ENCODE peak calls at places on chromosomes 12 and 14, in eight cellular contexts. One of them, this sample, is unnamed.

GRCh38 chr12:124094733-124095132 is 121.7 kb downstream of the ZNF664 start:
- DNase-seq in HFF-Myc: no peak
- DNase-seq in adipocyte: no peak
- DNase-seq in fibroblast of pulmonary artery: no peak
- DNase-seq in CD4-positive, alpha-beta memory T cell: no peak
- DNase-seq in astrocyte of the spinal cord: no peak
- DNase-seq in pancreas: no peak
- DNase-seq in AG10803: no peak
- DNase-seq in this sample: no peak

GRCh38 chr14:76203086-76204001 is 51.6 kb downstream of the GPATCH2L start:
- DNase-seq in HFF-Myc: peak; percentile 74
- DNase-seq in adipocyte: peak; percentile 34
- DNase-seq in fibroblast of pulmonary artery: peak; percentile 88
- DNase-seq in CD4-positive, alpha-beta memory T cell: no peak
- DNase-seq in astrocyte of the spinal cord: peak; percentile 95
- DNase-seq in pancreas: no peak
- DNase-seq in AG10803: peak; percentile 71
- DNase-seq in this sample: peak; percentile 65

GRCh38 chr12:50751921-50752721 is 11.8 kb upstream of the ATF1 start:
- DNase-seq in HFF-Myc: no peak
- DNase-seq in adipocyte: no peak
- DNase-seq in fibroblast of pulmonary artery: no peak
- DNase-seq in CD4-positive, alpha-beta memory T cell: no peak
- DNase-seq in astrocyte of the spinal cord: peak; percentile 16
- DNase-seq in pancreas: no peak
- DNase-seq in AG10803: no peak
- DNase-seq in this sample: no peak

GRCh38 chr12:98235301-98235700 is 280.1 kb upstream of the TMPO start:
- DNase-seq in HFF-Myc: no peak
- DNase-seq in adipocyte: no peak
- DNase-seq in fibroblast of pulmonary artery: no peak
- DNase-seq in CD4-positive, alpha-beta memory T cell: no peak
- DNase-seq in astrocyte of the spinal cord: no peak
- DNase-seq in pancreas: no peak
- DNase-seq in AG10803: no peak
- DNase-seq in this sample: no peak

GRCh38 chr14:60777856-60778578 is 43.5 kb downstream of the MNAT1 start:
- DNase-seq in HFF-Myc: peak; percentile 37
- DNase-seq in adipocyte: peak; percentile 83
- DNase-seq in fibroblast of pulmonary artery: peak; percentile 65
- DNase-seq in CD4-positive, alpha-beta memory T cell: no peak
- DNase-seq in astrocyte of the spinal cord: peak; percentile 90
- DNase-seq in pancreas: no peak
- DNase-seq in AG10803: peak; percentile 94
- DNase-seq in this sample: peak; percentile 89

GRCh38 chr12:124568431-124569374 is 1.3 kb upstream of the NCOR2 start:
- DNase-seq in HFF-Myc: peak; percentile 87
- DNase-seq in adipocyte: peak; percentile 92
- DNase-seq in fibroblast of pulmonary artery: peak; percentile 94
- DNase-seq in CD4-positive, alpha-beta memory T cell: no peak
- DNase-seq in astrocyte of the spinal cord: peak; percentile 98
- DNase-seq in pancreas: no peak
- DNase-seq in AG10803: peak; percentile 96
- DNase-seq in this sample: peak; percentile 83

GRCh38 chr14:64654072-64654899 is 49.9 kb upstream of the PLEKHG3 start:
- DNase-seq in HFF-Myc: no peak
- DNase-seq in adipocyte: peak; percentile 79
- DNase-seq in fibroblast of pulmonary artery: peak; percentile 72
- DNase-seq in CD4-positive, alpha-beta memory T cell: no peak
- DNase-seq in astrocyte of the spinal cord: peak; percentile 94
- DNase-seq in pancreas: no peak
- DNase-seq in AG10803: peak; percentile 92
- DNase-seq in this sample: peak; percentile 85

GRCh38 chr12:27244680-27245005 is 557 bp downstream of the STK38L start:
- DNase-seq in HFF-Myc: no peak
- DNase-seq in adipocyte: no peak
- DNase-seq in fibroblast of pulmonary artery: peak; percentile 61
- DNase-seq in CD4-positive, alpha-beta memory T cell: no peak
- DNase-seq in astrocyte of the spinal cord: peak; percentile 38
- DNase-seq in pancreas: no peak
- DNase-seq in AG10803: peak; percentile 55
- DNase-seq in this sample: no peak

GRCh38 chr12:18752280-18752920 is 14.5 kb downstream of the CAPZA3 start:
- DNase-seq in HFF-Myc: peak; percentile 20
- DNase-seq in adipocyte: peak; percentile 52
- DNase-seq in fibroblast of pulmonary artery: peak; percentile 90
- DNase-seq in CD4-positive, alpha-beta memory T cell: no peak
- DNase-seq in astrocyte of the spinal cord: peak; percentile 64
- DNase-seq in pancreas: no peak
- DNase-seq in AG10803: peak; percentile 98
- DNase-seq in this sample: peak; percentile 75

GRCh38 chr14:95389471-95390011 is 69.8 kb upstream of the CLMN start:
- DNase-seq in HFF-Myc: peak; percentile 5
- DNase-seq in adipocyte: no peak
- DNase-seq in fibroblast of pulmonary artery: peak; percentile 73
- DNase-seq in CD4-positive, alpha-beta memory T cell: no peak
- DNase-seq in astrocyte of the spinal cord: peak; percentile 35
- DNase-seq in pancreas: peak; percentile 36
- DNase-seq in AG10803: no peak
- DNase-seq in this sample: peak; percentile 41

GRCh38 chr12:28104893-28105864 is 85.1 kb upstream of the CCDC91 start:
- DNase-seq in HFF-Myc: no peak
- DNase-seq in adipocyte: no peak
- DNase-seq in fibroblast of pulmonary artery: no peak
- DNase-seq in CD4-positive, alpha-beta memory T cell: no peak
- DNase-seq in astrocyte of the spinal cord: no peak
- DNase-seq in pancreas: no peak
- DNase-seq in AG10803: no peak
- DNase-seq in this sample: no peak

GRCh38 chr14:76501156-76501555 is 125.2 kb downstream of the ESRRB start:
- DNase-seq in HFF-Myc: no peak
- DNase-seq in adipocyte: no peak
- DNase-seq in fibroblast of pulmonary artery: no peak
- DNase-seq in CD4-positive, alpha-beta memory T cell: no peak
- DNase-seq in astrocyte of the spinal cord: no peak
- DNase-seq in pancreas: no peak
- DNase-seq in AG10803: no peak
- DNase-seq in this sample: no peak

GRCh38 chr14:71883094-71883493 is 49.1 kb upstream of the RGS6 start:
- DNase-seq in HFF-Myc: no peak
- DNase-seq in adipocyte: no peak
- DNase-seq in fibroblast of pulmonary artery: no peak
- DNase-seq in CD4-positive, alpha-beta memory T cell: no peak
- DNase-seq in astrocyte of the spinal cord: no peak
- DNase-seq in pancreas: no peak
- DNase-seq in AG10803: no peak
- DNase-seq in this sample: no peak

GRCh38 chr14:21014761-21015190 is 10.1 kb downstream of the NDRG2 start:
- DNase-seq in HFF-Myc: peak; percentile 68
- DNase-seq in adipocyte: peak; percentile 95
- DNase-seq in fibroblast of pulmonary artery: peak; percentile 92
- DNase-seq in CD4-positive, alpha-beta memory T cell: peak; percentile 75
- DNase-seq in astrocyte of the spinal cord: peak; percentile 82
- DNase-seq in pancreas: peak; percentile 90
- DNase-seq in AG10803: peak; percentile 80
- DNase-seq in this sample: peak; percentile 90

GRCh38 chr14:89185919-89186849 is 230.8 kb downstream of the FOXN3 start:
- DNase-seq in HFF-Myc: peak; percentile 46
- DNase-seq in adipocyte: peak; percentile 36
- DNase-seq in fibroblast of pulmonary artery: peak; percentile 63
- DNase-seq in CD4-positive, alpha-beta memory T cell: no peak
- DNase-seq in astrocyte of the spinal cord: peak; percentile 61
- DNase-seq in pancreas: no peak
- DNase-seq in AG10803: peak; percentile 48
- DNase-seq in this sample: peak; percentile 35

GRCh38 chr12:88144037-88144436 is 1.9 kb downstream of the TMTC3 start:
- DNase-seq in HFF-Myc: no peak
- DNase-seq in adipocyte: no peak
- DNase-seq in fibroblast of pulmonary artery: no peak
- DNase-seq in CD4-positive, alpha-beta memory T cell: no peak
- DNase-seq in astrocyte of the spinal cord: no peak
- DNase-seq in pancreas: no peak
- DNase-seq in AG10803: no peak
- DNase-seq in this sample: no peak

GRCh38 chr12:6326316-6326959 is 15.4 kb downstream of the TNFRSF1A start:
- DNase-seq in HFF-Myc: no peak
- DNase-seq in adipocyte: no peak
- DNase-seq in fibroblast of pulmonary artery: peak; percentile 68
- DNase-seq in CD4-positive, alpha-beta memory T cell: no peak
- DNase-seq in astrocyte of the spinal cord: peak; percentile 59
- DNase-seq in pancreas: no peak
- DNase-seq in AG10803: peak; percentile 71
- DNase-seq in this sample: peak; percentile 75

GRCh38 chr12:88895634-88896033 is 315.4 kb upstream of the KITLG start:
- DNase-seq in HFF-Myc: peak; percentile 26
- DNase-seq in adipocyte: no peak
- DNase-seq in fibroblast of pulmonary artery: no peak
- DNase-seq in CD4-positive, alpha-beta memory T cell: no peak
- DNase-seq in astrocyte of the spinal cord: no peak
- DNase-seq in pancreas: no peak
- DNase-seq in AG10803: no peak
- DNase-seq in this sample: no peak

GRCh38 chr14:66493750-66494149 is 7.6 kb downstream of the CCDC196 start:
- DNase-seq in HFF-Myc: no peak
- DNase-seq in adipocyte: no peak
- DNase-seq in fibroblast of pulmonary artery: no peak
- DNase-seq in CD4-positive, alpha-beta memory T cell: no peak
- DNase-seq in astrocyte of the spinal cord: no peak
- DNase-seq in pancreas: no peak
- DNase-seq in AG10803: no peak
- DNase-seq in this sample: no peak

GRCh38 chr14:66496911-66497310 is 10.7 kb downstream of the CCDC196 start:
- DNase-seq in HFF-Myc: no peak
- DNase-seq in adipocyte: no peak
- DNase-seq in fibroblast of pulmonary artery: no peak
- DNase-seq in CD4-positive, alpha-beta memory T cell: no peak
- DNase-seq in astrocyte of the spinal cord: no peak
- DNase-seq in pancreas: no peak
- DNase-seq in AG10803: no peak
- DNase-seq in this sample: no peak

GRCh38 chr14:66496188-66496807 is 10.1 kb downstream of the CCDC196 start:
- DNase-seq in HFF-Myc: no peak
- DNase-seq in adipocyte: no peak
- DNase-seq in fibroblast of pulmonary artery: no peak
- DNase-seq in CD4-positive, alpha-beta memory T cell: no peak
- DNase-seq in astrocyte of the spinal cord: peak; percentile 14
- DNase-seq in pancreas: peak; percentile 32
- DNase-seq in AG10803: no peak
- DNase-seq in this sample: no peak

GRCh38 chr14:66490143-66491111 is 4.3 kb downstream of the CCDC196 start:
- DNase-seq in HFF-Myc: no peak
- DNase-seq in adipocyte: no peak
- DNase-seq in fibroblast of pulmonary artery: no peak
- DNase-seq in CD4-positive, alpha-beta memory T cell: no peak
- DNase-seq in astrocyte of the spinal cord: no peak
- DNase-seq in pancreas: no peak
- DNase-seq in AG10803: no peak
- DNase-seq in this sample: no peak

GRCh38 chr14:66495214-66496098 is 9.3 kb downstream of the CCDC196 start:
- DNase-seq in HFF-Myc: peak; percentile 47
- DNase-seq in adipocyte: peak; percentile 83
- DNase-seq in fibroblast of pulmonary artery: peak; percentile 85
- DNase-seq in CD4-positive, alpha-beta memory T cell: peak; percentile 41
- DNase-seq in astrocyte of the spinal cord: peak; percentile 80
- DNase-seq in pancreas: peak; percentile 53
- DNase-seq in AG10803: peak; percentile 75
- DNase-seq in this sample: peak; percentile 82
- H3K4me3 ChIP-seq in HFF-Myc: no peak overlapping the region
- H3K4me3 ChIP-seq in adipocyte: peak overlapping the region; percentile 63
- H3K4me3 ChIP-seq in fibroblast of pulmonary artery: no peak overlapping the region
- H3K4me3 ChIP-seq in CD4-positive, alpha-beta memory T cell: no peak overlapping the region
- H3K4me3 ChIP-seq in astrocyte of the spinal cord: no peak overlapping the region
- H3K4me3 ChIP-seq in pancreas: no peak overlapping the region
- H3K4me3 ChIP-seq in AG10803: no peak overlapping the region
- H3K4me3 ChIP-seq in this sample: no peak overlapping the region

DNA sequence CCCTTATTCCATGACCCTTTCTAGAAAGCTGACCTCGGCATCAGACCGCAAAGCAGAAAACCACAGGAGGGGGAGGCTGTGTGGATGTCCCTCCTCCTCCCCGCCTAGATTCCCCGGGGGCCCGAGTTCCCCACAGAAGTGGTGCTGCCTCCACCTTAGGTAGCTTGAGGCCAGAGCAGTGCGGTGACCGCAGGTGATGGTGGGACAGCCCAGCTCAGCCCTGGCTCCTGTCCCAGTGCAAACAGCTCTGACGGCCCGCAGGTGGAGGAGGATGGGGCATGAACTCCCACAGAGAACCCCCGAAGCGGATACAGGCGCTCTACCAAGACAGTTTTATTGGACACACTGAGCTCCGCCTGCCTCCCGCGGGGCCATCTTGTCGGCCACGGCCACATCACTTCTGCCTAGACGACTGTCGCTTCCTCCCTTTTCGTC is 19.5 kb downstream of the ARL6IP4 start:
- DNase-seq in HFF-Myc: no peak
- DNase-seq in adipocyte: no peak
- DNase-seq in fibroblast of pulmonary artery: no peak
- DNase-seq in CD4-positive, alpha-beta memory T cell: no peak
- DNase-seq in astrocyte of the spinal cord: no peak
- DNase-seq in pancreas: no peak
- DNase-seq in AG10803: no peak
- DNase-seq in this sample: no peak
- H3K4me3 ChIP-seq in HFF-Myc: no peak overlapping the region
- H3K4me3 ChIP-seq in adipocyte: no peak overlapping the region
- H3K4me3 ChIP-seq in fibroblast of pulmonary artery: no peak overlapping the region
- H3K4me3 ChIP-seq in CD4-positive, alpha-beta memory T cell: no peak overlapping the region
- H3K4me3 ChIP-seq in astrocyte of the spinal cord: no peak overlapping the region
- H3K4me3 ChIP-seq in pancreas: no peak overlapping the region
- H3K4me3 ChIP-seq in AG10803: no peak overlapping the region
- H3K4me3 ChIP-seq in this sample: no peak overlapping the region

GRCh38 chr14:51990488-51990887 is 1.1 kb downstream of the RTRAF start:
- DNase-seq in HFF-Myc: no peak
- DNase-seq in adipocyte: no peak
- DNase-seq in fibroblast of pulmonary artery: no peak
- DNase-seq in CD4-positive, alpha-beta memory T cell: no peak
- DNase-seq in astrocyte of the spinal cord: no peak
- DNase-seq in pancreas: no peak
- DNase-seq in AG10803: no peak
- DNase-seq in this sample: no peak
- H3K4me3 ChIP-seq in HFF-Myc: peak overlapping the region; percentile 98
- H3K4me3 ChIP-seq in adipocyte: peak overlapping the region; percentile 95
- H3K4me3 ChIP-seq in fibroblast of pulmonary artery: peak overlapping the region; percentile 93
- H3K4me3 ChIP-seq in CD4-positive, alpha-beta memory T cell: no peak overlapping the region
- H3K4me3 ChIP-seq in astrocyte of the spinal cord: peak overlapping the region; percentile 90
- H3K4me3 ChIP-seq in pancreas: no peak overlapping the region
- H3K4me3 ChIP-seq in AG10803: peak overlapping the region; percentile 78
- H3K4me3 ChIP-seq in this sample: peak overlapping the region; percentile 96

DNA sequence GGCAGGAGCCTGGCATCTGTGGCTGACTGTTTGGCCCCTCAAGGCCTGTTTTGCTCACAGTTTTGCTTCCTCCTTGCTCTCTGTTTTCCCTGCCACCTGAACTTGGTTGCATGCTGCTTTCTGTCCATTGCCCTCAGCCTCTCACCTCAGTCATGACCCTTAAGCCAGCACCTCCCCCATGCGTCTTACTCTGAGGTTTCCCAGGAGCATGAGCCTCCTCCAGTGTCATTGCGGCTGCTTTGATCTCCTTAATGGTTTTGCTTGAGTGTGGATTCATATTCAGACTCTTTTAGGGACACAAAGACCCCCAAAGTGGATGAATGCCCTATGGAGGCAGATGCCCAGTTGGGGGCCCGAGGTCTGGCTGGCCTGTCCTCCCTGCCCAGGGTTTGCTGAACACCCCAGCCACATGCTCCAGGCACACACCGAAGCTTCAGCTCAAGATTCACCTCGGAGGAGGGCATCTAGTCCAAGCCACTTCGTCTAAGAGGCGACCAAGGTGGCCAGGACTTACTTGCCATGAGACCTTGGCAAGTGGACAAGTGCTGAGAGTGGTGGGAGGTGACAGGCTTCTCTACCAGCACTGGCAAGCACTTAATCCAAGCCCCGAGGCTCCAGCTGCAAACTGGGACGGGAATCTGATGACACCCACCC is 95.4 kb upstream of the DIO3 start:
- DNase-seq in HFF-Myc: no peak
- DNase-seq in adipocyte: no peak
- DNase-seq in fibroblast of pulmonary artery: no peak
- DNase-seq in CD4-positive, alpha-beta memory T cell: no peak
- DNase-seq in astrocyte of the spinal cord: no peak
- DNase-seq in pancreas: no peak
- DNase-seq in AG10803: no peak
- DNase-seq in this sample: no peak
- H3K4me3 ChIP-seq in HFF-Myc: no peak overlapping the region
- H3K4me3 ChIP-seq in adipocyte: no peak overlapping the region
- H3K4me3 ChIP-seq in fibroblast of pulmonary artery: no peak overlapping the region
- H3K4me3 ChIP-seq in CD4-positive, alpha-beta memory T cell: no peak overlapping the region
- H3K4me3 ChIP-seq in astrocyte of the spinal cord: no peak overlapping the region
- H3K4me3 ChIP-seq in pancreas: no peak overlapping the region
- H3K4me3 ChIP-seq in AG10803: no peak overlapping the region
- H3K4me3 ChIP-seq in this sample: no peak overlapping the region

This sample was measured in foreskin fibroblast.